ENCODE peak calls at places on chromosomes 12 and 14, in six cellular contexts. S, X, O, P, I and K are unnamed samples.

GRCh38 chr12:123942277-123942653 is 30.4 kb downstream of the CCDC92 start:
- DNase-seq in S (peak), P (peak), I (peak), X (no peak), O (no peak), K (peak)

GRCh38 chr12:19227880-19228210 is 98.3 kb downstream of the PLEKHA5 start:
- DNase-seq in I (no peak), S (no peak), O (no peak), P (no peak), X (no peak), K (no peak)

GRCh38 chr14:105473677-105474477 is 744 bp upstream of the CRIP2 start:
- DNase-seq in O (peak), I (peak), P (peak), X (peak), S (peak), K (peak)

GRCh38 chr14:33812181-33812580 is 138.7 kb downstream of the EGLN3 start:
- DNase-seq in O (no peak), X (no peak), P (no peak), I (no peak), S (no peak), K (no peak)

GRCh38 chr12:100593490-100593889 is 20.0 kb downstream of the GAS2L3 start:
- DNase-seq in P (no peak), X (no peak), S (peak), I (peak), O (no peak), K (peak)

GRCh38 chr12:65673291-65673690 is 151.0 kb upstream of the HMGA2 start:
- DNase-seq in X (no peak), S (no peak), O (no peak), P (no peak), I (no peak), K (no peak)

GRCh38 chr14:91338369-91338768 is 79.3 kb downstream of the CCDC88C start:
- DNase-seq in P (no peak), I (peak), X (no peak), S (no peak), O (no peak), K (no peak)

GRCh38 chr14:58540693-58541092 is 97.1 kb upstream of the DACT1 start:
- DNase-seq in O (no peak), I (no peak), X (no peak), S (peak), P (no peak), K (peak)

GRCh38 chr12:39931857-39932256 is 174.0 kb downstream of the SLC2A13 start:
- DNase-seq in O (no peak), X (no peak), S (peak), P (no peak), I (peak), K (peak)

GRCh38 chr14:90444077-90444696 is 47.4 kb downstream of the CALM1 start:
- DNase-seq in P (no peak), I (peak), O (no peak), X (no peak), S (no peak), K (peak)

GRCh38 chr12:41552507-41553047 is 364.5 kb downstream of the PDZRN4 start:
- DNase-seq in O (no peak), S (no peak), P (peak), I (no peak), X (no peak), K (no peak)

GRCh38 chr14:35400707-35401421 is 3.7 kb downstream of the NFKBIA start:
- DNase-seq in P (no peak), X (no peak), S (peak), O (no peak), I (peak), K (peak)

GRCh38 chr14:29273513-29273912 is 506.9 kb downstream of the FOXG1 start:
- DNase-seq in P (no peak), S (no peak), X (no peak), O (no peak), I (no peak), K (no peak)

DNA sequence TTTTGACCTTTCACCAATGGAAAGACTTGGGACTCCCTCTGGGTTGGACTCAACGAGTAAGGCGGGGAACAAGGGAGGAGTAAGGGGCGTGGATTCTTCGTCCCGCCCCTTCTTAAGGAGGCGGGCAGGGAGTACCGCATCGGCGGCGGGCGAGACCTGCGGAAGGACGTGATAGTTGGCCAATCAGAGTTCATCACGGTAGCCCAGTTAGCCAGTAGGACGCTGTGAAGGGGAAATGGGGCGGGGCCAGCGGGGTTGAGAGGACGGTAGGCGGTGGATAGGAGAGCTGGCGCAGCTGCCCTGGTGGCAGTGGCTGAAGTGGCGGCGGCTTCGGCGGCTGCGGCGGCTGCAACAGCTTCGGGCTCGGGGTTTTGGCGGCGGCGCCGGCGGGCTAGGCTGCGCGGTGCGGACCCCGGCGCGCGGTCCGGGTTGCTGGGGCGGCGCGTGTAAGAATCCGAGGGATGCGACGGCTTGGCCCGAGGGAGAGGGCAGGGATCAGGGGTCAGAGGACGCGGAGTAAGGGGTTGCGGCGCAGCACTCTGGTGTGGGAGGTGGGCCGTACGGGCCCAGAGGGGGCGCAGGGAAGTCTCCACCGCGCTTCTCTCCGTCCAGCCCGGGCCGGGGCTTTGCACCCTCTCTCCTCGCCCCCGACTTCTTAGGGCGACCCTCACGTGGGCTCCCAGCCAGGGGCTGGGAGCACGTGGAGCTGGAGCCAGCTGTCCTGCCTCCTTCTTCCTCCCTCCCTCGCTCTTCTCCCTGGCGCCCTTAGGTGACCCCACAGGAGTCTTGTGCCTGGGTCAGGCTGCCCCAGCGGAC is at the start of gene TPCN1:
- DNase-seq in X (peak), O (peak), I (peak), P (peak), S (peak), K (peak)
- TF ChIP-seq CTCF in X (no peak), O (no peak), I (peak), P (no peak), S (peak), K (no peak)

DNA sequence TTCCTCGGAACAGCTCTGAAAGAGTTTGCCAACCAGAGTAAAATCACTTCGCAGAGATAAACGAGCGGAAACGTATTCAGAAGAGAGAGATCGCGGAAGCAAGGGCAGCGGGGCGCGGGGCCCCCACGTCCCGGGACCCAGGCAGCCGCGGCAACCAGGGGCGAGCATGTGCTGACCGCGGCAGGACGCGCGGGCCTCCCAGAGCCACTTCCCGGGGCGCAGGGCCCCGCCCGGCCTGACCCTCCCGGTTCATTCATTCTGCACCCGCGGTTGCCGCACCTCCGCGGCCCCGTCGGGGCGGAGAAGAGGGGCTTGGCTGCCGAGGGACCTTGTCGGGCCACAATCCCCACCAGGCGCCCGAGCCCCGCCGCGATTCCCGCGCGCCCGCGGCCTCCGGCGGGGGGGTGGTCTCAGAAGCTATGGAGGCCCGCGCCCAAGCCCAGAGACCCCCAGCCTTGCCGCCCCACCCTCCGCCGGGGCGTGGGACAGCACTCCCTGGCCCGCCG is 583 bp downstream of the UBE2N start:
- DNase-seq in I (no peak), P (no peak), O (peak), S (no peak), X (peak), K (peak)
- H3K4me3 ChIP-seq in I (peak), P (peak), O (peak), S (peak), X (peak), K (peak)

GRCh38 chr14:100708349-100709217 is 18.1 kb upstream of the DLK1 start:
- DNase-seq in I (peak), S (peak), O (peak), X (peak), P (no peak), K (peak)
- TF ChIP-seq CTCF in I (no peak), S (no peak), O (no peak), X (peak), P (no peak), K (no peak)

GRCh38 chr12:6869049-6870021 is 2.0 kb downstream of the TPI1 start:
- DNase-seq in X (peak), P (no peak), I (peak), S (peak), O (peak), K (peak)
- H3K4me3 ChIP-seq in X (peak), P (peak), I (peak), S (peak), O (no peak), K (peak)

DNA sequence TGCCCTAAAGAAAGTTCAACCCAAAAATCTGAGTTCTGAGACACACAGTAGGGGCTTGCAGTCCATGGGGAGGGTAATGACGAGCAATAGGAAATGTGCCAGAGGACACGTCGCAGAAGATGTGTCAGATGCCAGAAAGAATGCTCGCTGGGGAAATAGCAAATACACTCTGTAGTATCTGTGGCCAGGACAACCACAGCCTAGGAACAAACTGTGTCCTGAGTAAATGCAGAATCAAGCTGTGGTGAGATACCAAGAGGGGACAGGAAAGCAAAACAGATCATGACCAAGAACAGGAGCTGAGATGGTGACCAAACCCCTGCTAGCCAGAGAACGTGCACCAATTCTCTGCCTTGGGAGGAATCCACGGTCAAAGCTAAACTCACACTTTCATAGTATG is 9.1 kb downstream of the CRACR2A start:
- DNase-seq in X (peak), S (peak), O (no peak), P (no peak), I (peak), K (no peak)
- TF ChIP-seq CTCF in X (no peak), S (no peak), O (no peak), P (no peak), I (no peak), K (no peak)

DNA sequence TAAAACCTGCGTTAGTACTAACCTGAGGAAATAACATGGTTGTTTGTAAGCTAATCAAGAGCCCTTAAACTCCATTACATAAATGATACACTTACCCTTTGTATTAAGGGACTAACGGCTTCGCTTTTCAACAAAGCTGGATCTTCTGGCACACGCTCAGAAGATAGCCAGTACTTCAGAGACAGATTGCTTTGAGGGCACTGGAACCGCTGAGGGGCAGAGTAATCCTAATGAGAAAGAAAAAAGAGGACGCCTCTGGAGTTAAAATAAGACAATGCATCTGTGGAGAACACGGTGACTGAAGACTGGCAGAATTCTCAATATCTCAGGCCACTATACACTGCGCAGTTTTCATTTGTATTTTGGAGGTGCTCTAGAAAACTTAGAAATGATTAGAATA is 1.5 kb upstream of the KTN1 start:
- DNase-seq in I (no peak), S (no peak), P (no peak), O (no peak), X (no peak), K (no peak)
- H3K4me3 ChIP-seq in I (peak), S (peak), P (peak), O (no peak), X (peak), K (peak)